ENCODE peak calls at places on chromosomes 13 and 19, in four cellular contexts. V is dorsolateral prefrontal cortex, Q is mucosa of descending colon, G is breast epithelium. D is an unnamed sample.

GRCh38 chr19:7907544-7907943 is 3.9 kb downstream of the MAP2K7 start:
- DNase-seq in V (no peak), Q (no peak), G (no peak), D (no peak)

GRCh38 chr13:113907637-113908617 is 44.1 kb upstream of the GAS6 start:
- DNase-seq in V (no peak), Q (no peak), G (peak), D (peak)

GRCh38 chr13:109787135-109787954 is 962 bp upstream of the IRS2 start:
- DNase-seq in V (no peak), Q (peak), G (peak), D (no peak)

GRCh38 chr13:73681015-73681414 is 453.2 kb downstream of the KLF12 start:
- DNase-seq in V (no peak), Q (no peak), G (no peak), D (no peak)

GRCh38 chr13:52118095-52118494 is 10.8 kb downstream of the NEK5 start:
- DNase-seq in V (no peak), Q (no peak), G (no peak), D (no peak)

GRCh38 chr19:46287585-46287984 is 9.3 kb upstream of the HIF3A start:
- DNase-seq in V (no peak), Q (no peak), G (no peak), D (no peak)

GRCh38 chr13:19862511-19863313 is 737 bp downstream of the ZMYM5 start:
- DNase-seq in V (peak), Q (peak), G (no peak), D (no peak)

GRCh38 chr19:39168258-39169142 is 28.3 kb upstream of the NCCRP1 start:
- DNase-seq in V (no peak), Q (no peak), G (no peak), D (no peak)

GRCh38 chr19:16433986-16434385 is 37.8 kb downstream of the EPS15L1 start:
- DNase-seq in V (no peak), Q (no peak), G (no peak), D (no peak)

GRCh38 chr19:10603084-10603872 is 16.2 kb upstream of the AP1M2 start:
- DNase-seq in V (no peak), Q (peak), G (peak), D (no peak)

GRCh38 chr13:86446311-86446710 is 647.1 kb upstream of the SLITRK6 start:
- DNase-seq in V (no peak), Q (no peak), G (no peak), D (peak)

GRCh38 chr19:46198756-46199155 is 30.8 kb upstream of the IGFL1 start:
- DNase-seq in V (no peak), Q (no peak), G (peak), D (no peak)

GRCh38 chr19:54154603-54155345 is 4.7 kb downstream of the LENG1 start:
- DNase-seq in V (no peak), Q (no peak), G (no peak), D (no peak)

GRCh38 chr13:85724554-85725432 is 74.4 kb downstream of the SLITRK6 start:
- DNase-seq in V (no peak), Q (peak), G (no peak), D (no peak)

GRCh38 chr13:101640797-101641400 is 188.4 kb downstream of the ITGBL1 start:
- DNase-seq in V (no peak), Q (no peak), G (no peak), D (no peak)

GRCh38 chr13:40681341-40682051 is 15.1 kb upstream of the FOXO1 start:
- DNase-seq in V (no peak), Q (no peak), G (no peak), D (no peak)

GRCh38 chr13:50197705-50198104 is 182.5 kb downstream of the KCNRG start:
- DNase-seq in V (no peak), Q (no peak), G (no peak), D (no peak)

GRCh38 chr19:4012092-4012974 is 4.8 kb downstream of the PIAS4 start:
- DNase-seq in V (no peak), Q (no peak), G (peak), D (no peak)

GRCh38 chr13:69264362-69265334 is 843.0 kb upstream of the ATXN8OS start:
- DNase-seq in V (no peak), Q (no peak), G (peak), D (no peak)

GRCh38 chr13:76292726-76293125 is 593.5 kb downstream of the KCTD12 start:
- DNase-seq in V (no peak), Q (no peak), G (no peak), D (no peak)

GRCh38 chr19:4502282-4503223 is 15.7 kb downstream of the PLIN4 start:
- DNase-seq in V (no peak), Q (no peak), G (no peak), D (no peak)

GRCh38 chr19:38155453-38155852 is 68.6 kb downstream of the DPF1 start:
- DNase-seq in V (no peak), Q (no peak), G (no peak), D (no peak)

GRCh38 chr13:102703721-102704035 is 8.8 kb upstream of the METTL21C start:
- DNase-seq in V (no peak), Q (no peak), G (no peak), D (no peak)

GRCh38 chr13:72638059-72638815 is 89.2 kb downstream of the MZT1 start:
- DNase-seq in V (no peak), Q (no peak), G (no peak), D (peak)

GRCh38 chr13:72514141-72514540 is 213.3 kb downstream of the MZT1 start:
- DNase-seq in V (no peak), Q (no peak), G (no peak), D (no peak)

GRCh38 chr19:15317392-15318011 is 14.8 kb downstream of the BRD4 start:
- DNase-seq in V (no peak), Q (no peak), G (no peak), D (no peak)

GRCh38 chr19:33047422-33047821 is 17.3 kb downstream of the RHPN2 start:
- DNase-seq in V (no peak), Q (peak), G (peak), D (no peak)

GRCh38 chr19:17797397-17798201 is 2.7 kb downstream of the B3GNT3 start:
- DNase-seq in V (no peak), Q (peak), G (no peak), D (no peak)

GRCh38 chr13:101425156-101425471 is 8.8 kb upstream of the NALCN start:
- DNase-seq in V (no peak), Q (no peak), G (no peak), D (no peak)

GRCh38 chr13:55244991-55245644 is 1895.6 kb upstream of the PRR20A start:
- DNase-seq in V (no peak), Q (no peak), G (no peak), D (no peak)

GRCh38 chr13:48233886-48234488 is 981 bp downstream of the ITM2B start:
- DNase-seq in V (no peak), Q (no peak), G (no peak), D (peak)

GRCh38 chr19:41641879-41642485 is 15.1 kb upstream of the CEACAM4 start:
- DNase-seq in V (peak), Q (no peak), G (peak), D (no peak)

GRCh38 chr19:34173145-34173956 is 1.0 kb downstream of the LSM14A start:
- DNase-seq in V (no peak), Q (peak), G (peak), D (peak)
- TF ChIP-seq CTCF in V (no peak), Q (no peak), G (no peak), D (no peak)

GRCh38 chr19:56116606-56117005 is 4.5 kb downstream of the ZNF787 start:
- DNase-seq in V (no peak), Q (no peak), G (no peak), D (no peak)

GRCh38 chr19:56117376-56117884 is 3.7 kb downstream of the ZNF787 start:
- DNase-seq in V (no peak), Q (no peak), G (no peak), D (no peak)

GRCh38 chr19:56118666-56119584 is 2.2 kb downstream of the ZNF787 start:
- DNase-seq in V (no peak), Q (no peak), G (no peak), D (no peak)

GRCh38 chr19:56119585-56119978 is 1.5 kb downstream of the ZNF787 start:
- DNase-seq in V (no peak), Q (peak), G (no peak), D (no peak)

GRCh38 chr19:56117889-56118288 is 3.2 kb downstream of the ZNF787 start:
- DNase-seq in V (no peak), Q (no peak), G (no peak), D (no peak)
- H3K4me3 ChIP-seq in V (no peak), Q (no peak), G (no peak), D (no peak)

GRCh38 chr19:1990230-1991017 is 25.1 kb downstream of the BTBD2 start:
- DNase-seq in V (no peak), Q (no peak), G (no peak), D (no peak)

GRCh38 chr19:1989513-1990229 is 25.8 kb downstream of the BTBD2 start:
- DNase-seq in V (no peak), Q (no peak), G (no peak), D (no peak)

GRCh38 chr19:1986357-1987162 is 29.0 kb downstream of the BTBD2 start:
- DNase-seq in V (no peak), Q (no peak), G (no peak), D (no peak)

GRCh38 chr19:1985588-1986356 is 29.7 kb downstream of the BTBD2 start:
- DNase-seq in V (no peak), Q (no peak), G (no peak), D (no peak)

DNA sequence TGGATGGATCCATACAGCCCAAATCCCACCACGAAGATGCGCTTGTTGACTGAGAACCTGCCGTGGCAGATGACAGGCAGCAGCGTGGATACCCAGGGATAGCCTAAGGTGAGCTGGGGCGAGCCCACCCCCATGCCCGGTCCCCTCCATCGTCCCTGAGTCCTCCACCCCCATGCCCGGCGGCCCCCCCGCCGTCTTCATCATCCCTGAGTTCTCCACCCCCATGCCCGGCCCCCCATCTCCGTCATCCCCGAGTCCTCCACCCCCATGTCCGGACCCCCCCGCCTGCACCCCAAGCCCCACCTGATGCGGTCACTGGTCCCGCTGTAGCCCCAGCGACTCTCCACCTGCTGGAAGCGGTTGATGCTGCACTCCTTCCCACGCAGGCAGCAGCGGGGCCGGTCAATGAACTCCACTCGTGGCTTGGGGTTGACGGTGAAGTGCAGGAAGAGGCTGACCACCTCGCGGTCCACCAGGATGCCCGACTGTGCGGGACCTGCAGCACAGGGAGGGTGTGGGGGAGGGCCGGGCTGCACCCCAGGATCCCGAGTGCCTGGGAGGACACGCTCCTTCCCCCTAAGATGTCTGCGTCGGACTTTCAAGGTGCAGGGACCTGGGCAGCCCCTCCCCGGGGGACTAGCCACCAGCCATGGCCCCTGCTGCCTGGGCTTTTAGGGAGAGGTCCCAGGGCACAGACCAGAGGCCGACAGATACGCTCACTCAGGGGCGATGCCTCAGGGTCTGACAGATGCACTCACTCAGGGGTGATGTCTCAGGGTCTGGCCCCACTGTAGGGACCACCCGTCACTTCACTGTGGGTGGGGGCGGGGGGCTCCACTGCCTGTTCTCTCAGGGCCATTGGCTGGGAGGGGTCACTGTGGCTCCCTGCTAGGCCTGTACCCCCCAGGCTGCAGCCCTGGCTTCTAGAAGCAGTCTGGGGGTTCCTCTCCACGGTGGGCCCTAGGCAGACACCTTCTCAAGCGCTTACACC is 28.0 kb downstream of the BTBD2 start:
- DNase-seq in V (no peak), Q (no peak), G (no peak), D (no peak)
- TF ChIP-seq CTCF in V (no peak), Q (no peak), G (no peak), D (no peak)

GRCh38 chr13:39144941-39145533 is 106.8 kb downstream of the NHLRC3 start:
- DNase-seq in V (peak), Q (no peak), G (peak), D (peak)

GRCh38 chr13:39149896-39150295 is 111.6 kb downstream of the NHLRC3 start:
- DNase-seq in V (no peak), Q (no peak), G (no peak), D (no peak)

GRCh38 chr13:39148513-39148961 is 110.3 kb downstream of the NHLRC3 start:
- DNase-seq in V (no peak), Q (no peak), G (no peak), D (peak)

DNA sequence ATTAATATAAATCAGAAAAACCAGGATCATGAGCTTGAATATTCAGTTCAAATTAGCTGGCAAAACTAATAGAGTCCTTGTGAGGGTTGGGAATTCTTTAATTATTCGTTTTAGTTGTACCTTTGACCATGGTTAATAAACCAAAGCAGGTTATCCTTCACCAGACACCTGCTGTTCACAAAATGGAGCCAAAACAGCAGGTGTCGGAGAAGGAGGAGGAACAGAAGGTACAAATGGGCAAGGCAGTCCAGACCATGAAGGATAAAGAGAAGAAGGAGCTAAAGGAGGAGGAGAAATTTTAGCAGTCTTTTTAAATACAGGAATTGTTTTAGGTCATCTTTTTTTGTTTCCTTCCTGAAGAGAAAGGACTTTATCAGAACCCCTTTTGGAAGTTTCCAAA is 106.1 kb downstream of the NHLRC3 start:
- DNase-seq in V (no peak), Q (no peak), G (no peak), D (no peak)
- H3K4me3 ChIP-seq in V (no peak), Q (no peak), G (no peak), D (no peak)

GRCh38 chr13:27177852-27178251 is 6.2 kb upstream of the USP12 start:
- DNase-seq in V (no peak), Q (no peak), G (no peak), D (no peak)
- TF ChIP-seq CTCF in V (no peak), Q (no peak), G (no peak), D (no peak)

DNA sequence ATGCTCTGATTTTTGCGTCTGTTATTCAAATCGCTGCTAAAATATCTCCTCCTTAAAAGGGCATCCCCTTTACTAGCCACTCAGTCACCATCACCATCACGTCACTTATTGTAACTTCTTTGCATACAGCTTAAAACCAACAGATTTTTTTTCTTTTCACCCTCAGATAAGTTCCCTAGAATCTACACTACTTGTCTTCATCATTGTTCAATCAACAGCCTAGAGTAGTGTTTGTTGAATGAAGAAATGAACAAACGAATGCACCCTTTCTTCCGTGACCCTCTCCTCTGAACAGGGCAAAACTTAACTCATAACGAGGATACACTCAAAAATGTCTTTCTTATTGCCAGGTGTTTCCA is 1.1 kb upstream of the AKAP11 start:
- DNase-seq in V (no peak), Q (no peak), G (no peak), D (no peak)
- H3K4me3 ChIP-seq in V (peak), Q (no peak), G (no peak), D (peak)

GRCh38 chr13:79405831-79406596 is at the start of gene RBM26:
- DNase-seq in V (peak), Q (peak), G (peak), D (peak)
- TF ChIP-seq CTCF in V (no peak), Q (no peak), G (peak), D (no peak)

DNA sequence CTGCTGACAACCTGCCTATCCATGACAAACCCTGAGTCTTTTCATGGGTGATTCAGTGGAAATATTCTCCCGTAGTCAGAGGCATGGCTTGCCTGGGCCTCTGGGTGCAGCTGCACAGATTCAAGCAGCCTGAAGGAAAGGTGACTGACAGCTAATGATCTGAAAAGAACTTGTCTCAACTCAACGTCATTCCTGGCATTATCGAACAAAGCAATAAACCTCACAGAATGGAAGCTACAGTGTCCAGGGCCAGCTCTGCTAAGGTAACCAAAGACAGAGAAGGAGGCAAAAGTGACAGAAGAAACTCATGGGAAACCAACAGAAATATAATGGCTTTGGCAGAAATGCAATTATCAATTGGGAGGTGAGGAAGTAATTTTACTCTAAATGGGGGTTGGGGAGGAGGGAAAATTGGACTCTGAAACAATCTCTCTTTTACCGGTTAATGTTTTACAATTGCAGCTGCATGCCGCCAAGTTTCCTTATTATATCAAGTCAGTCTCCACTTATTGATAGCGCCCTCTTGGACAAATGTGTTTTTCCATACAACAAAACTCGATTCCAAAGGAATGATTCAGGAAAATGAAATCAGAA is 12.9 kb downstream of the STARD13 start:
- DNase-seq in V (no peak), Q (no peak), G (no peak), D (no peak)
- H3K4me3 ChIP-seq in V (no peak), Q (no peak), G (no peak), D (no peak)

GRCh38 chr19:50478901-50479715 is 2.5 kb upstream of the GARIN5A start:
- DNase-seq in V (no peak), Q (no peak), G (no peak), D (no peak)
- TF ChIP-seq CTCF in V (peak), Q (no peak), G (no peak), D (peak)

DNA sequence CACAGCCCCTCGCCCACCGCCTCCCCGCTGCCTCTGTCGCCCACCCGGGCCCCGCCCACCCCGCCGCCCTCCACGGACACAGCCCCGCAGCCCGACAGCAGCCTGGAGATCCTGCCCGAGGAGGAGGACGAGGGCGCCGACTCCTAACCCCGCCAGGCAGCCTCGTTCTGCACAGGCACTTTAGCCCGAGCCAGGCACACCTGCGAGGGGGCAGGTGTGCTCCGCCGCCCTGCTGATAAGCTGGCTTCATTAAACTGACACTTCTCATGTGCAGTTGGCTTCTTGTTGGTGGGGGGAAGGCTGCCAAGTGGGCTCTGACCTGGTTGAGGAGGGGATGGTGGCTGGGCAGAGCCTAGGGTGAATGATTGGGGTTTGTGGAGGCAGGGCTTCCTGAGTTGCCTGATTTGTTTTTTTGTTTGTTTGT is 8.2 kb downstream of the IL4I1 start:
- DNase-seq in V (no peak), Q (no peak), G (no peak), D (no peak)
- H3K4me3 ChIP-seq in V (no peak), Q (no peak), G (no peak), D (no peak)